ENCODE peak calls at places on chromosomes 4 and X, in nine cellular contexts. K, U, B, L, H, R, T, Y and A are unnamed samples.

GRCh38 chr4:44700427-44700826 is 22.2 kb downstream of the GUF1 start:
- DNase-seq in B (no peak), U (no peak), T (no peak), R (no peak), L (no peak), H (no peak), Y (no peak), K (no peak), A (no peak)

GRCh38 chrX:23515028-23515427 is 152.3 kb upstream of the PRDX4 start:
- DNase-seq in K (no peak), Y (no peak), B (no peak), U (no peak), T (no peak), R (no peak), L (no peak), H (no peak), A (no peak)

GRCh38 chr4:84647307-84647884 is 64.5 kb downstream of the CDS1 start:
- DNase-seq in B (peak; percentile 41), R (no peak), U (no peak), T (no peak), K (peak; percentile 4), Y (no peak), H (no peak), L (no peak), A (no peak)

GRCh38 chr4:26069218-26069617 is 155.2 kb downstream of the SMIM20 start:
- DNase-seq in R (no peak), B (peak; percentile 65), Y (no peak), H (no peak), U (no peak), T (no peak), L (no peak), K (no peak), A (no peak)

GRCh38 chrX:122835886-122836285 is 348.2 kb upstream of the GRIA3 start:
- DNase-seq in R (no peak), K (no peak), U (no peak), T (no peak), L (no peak), B (peak; percentile 14), H (no peak), Y (no peak), A (no peak)

GRCh38 chr4:5940470-5941203 is 47.8 kb upstream of the CRMP1 start:
- DNase-seq in H (no peak), L (no peak), T (no peak), B (no peak), R (no peak), U (no peak), K (peak; percentile 8), Y (no peak), A (no peak)

GRCh38 chr4:127604949-127605709 is 27.6 kb upstream of the INTU start:
- DNase-seq in U (no peak), L (no peak), B (peak; percentile 57), Y (no peak), T (no peak), K (peak; percentile 58), R (no peak), H (no peak), A (no peak)

GRCh38 chr4:78310056-78310731 is 241.4 kb upstream of the ANXA3 start:
- DNase-seq in Y (no peak), B (peak; percentile 73), L (no peak), U (no peak), H (no peak), T (no peak), R (no peak), K (peak; percentile 58), A (no peak)

GRCh38 chrX:36978886-36979285 is 29.3 kb upstream of the FAM47C start:
- DNase-seq in T (no peak), K (peak; percentile 0), B (peak; percentile 14), L (no peak), U (no peak), Y (no peak), R (no peak), H (no peak), A (no peak)

GRCh38 chr4:101418466-101418865 is 71.1 kb upstream of the PPP3CA start:
- DNase-seq in T (no peak), L (no peak), B (no peak), H (no peak), U (no peak), K (no peak), R (no peak), Y (no peak), A (no peak)

GRCh38 chrX:37998586-37999267 is 7.6 kb upstream of the SYTL5 start:
- DNase-seq in U (no peak), B (peak; percentile 77), Y (no peak), R (no peak), K (peak; percentile 8), H (no peak), T (no peak), L (no peak), A (no peak)

GRCh38 chr4:39469429-39470077 is 10.7 kb downstream of the LIAS start:
- DNase-seq in B (peak; percentile 88), R (no peak), U (peak; percentile 24), T (peak; percentile 45), L (no peak), H (no peak), K (peak; percentile 87), Y (no peak), A (no peak)

GRCh38 chr4:15736514-15737050 is 33.7 kb downstream of the BST1 start:
- DNase-seq in H (no peak), L (no peak), U (no peak), T (no peak), R (no peak), B (no peak), K (no peak), Y (no peak), A (no peak)

GRCh38 chr4:5654791-5655190 is 53.6 kb downstream of the EVC2 start:
- DNase-seq in T (no peak), U (no peak), L (no peak), K (no peak), R (no peak), Y (no peak), H (no peak), B (no peak), A (no peak)

GRCh38 chr4:138891610-138892009 is 124.0 kb upstream of the NOCT start:
- DNase-seq in Y (no peak), B (no peak), U (no peak), H (no peak), K (peak; percentile 11), R (no peak), L (no peak), T (no peak), A (no peak)